ENCODE peak calls at places on chromosome 22, in four cellular contexts. M, O, W and Y are unnamed samples.

GRCh38 chr22:17962168-17962567 is 62.2 kb downstream of the MICAL3 start:
- DNase-seq in M (no peak), O (no peak), W (no peak), Y (no peak)

GRCh38 chr22:45903355-45904149 is 73.4 kb downstream of the WNT7B start:
- DNase-seq in M (peak; percentile 82), O (no peak), W (no peak), Y (peak; percentile 77)

GRCh38 chr22:16594026-16594425 is 1.4 kb upstream of the CCT8L2 start:
- DNase-seq in M (no peak), O (no peak), W (no peak), Y (no peak)

GRCh38 chr22:28440517-28441366 is 238.9 kb downstream of the TTC28 start:
- DNase-seq in M (peak; percentile 65), O (no peak), W (no peak), Y (no peak)

GRCh38 chr22:25008666-25009065 is 56.1 kb downstream of the KIAA1671 start:
- DNase-seq in M (no peak), O (no peak), W (no peak), Y (no peak)

GRCh38 chr22:37742374-37743092 is 45.7 kb downstream of the TRIOBP start:
- DNase-seq in M (peak; percentile 91), O (no peak), W (no peak), Y (peak; percentile 95)

GRCh38 chr22:39360674-39361413 is 11.1 kb downstream of the SYNGR1 start:
- DNase-seq in M (no peak), O (no peak), W (peak; percentile 78), Y (no peak)

GRCh38 chr22:37897805-37898204 is 8.3 kb upstream of the MICALL1 start:
- DNase-seq in M (no peak), O (no peak), W (no peak), Y (no peak)

GRCh38 chr22:37697540-37697835 is 640 bp downstream of the TRIOBP start:
- DNase-seq in M (no peak), O (no peak), W (no peak), Y (no peak)

GRCh38 chr22:29332886-29333496 is 17.5 kb upstream of the RASL10A start:
- DNase-seq in M (no peak), O (no peak), W (no peak), Y (no peak)

GRCh38 chr22:19554834-19555404 is 30.7 kb upstream of the CLDN5 start:
- DNase-seq in M (peak; percentile 49), O (no peak), W (peak; percentile 62), Y (peak; percentile 58)

GRCh38 chr22:28024422-28024888 is 105.4 kb upstream of the PITPNB start:
- DNase-seq in M (no peak), O (no peak), W (no peak), Y (no peak)

GRCh38 chr22:23383491-23384450 is 196.3 kb downstream of the IGLL1 start:
- DNase-seq in M (no peak), O (no peak), W (no peak), Y (no peak)

GRCh38 chr22:17845790-17846189 is 71.5 kb upstream of the BID start:
- DNase-seq in M (no peak), O (no peak), W (no peak), Y (no peak)

GRCh38 chr22:37230673-37231405 is 13.2 kb downstream of the RAC2 start:
- DNase-seq in M (peak; percentile 21), O (peak; percentile 85), W (peak; percentile 16), Y (peak; percentile 31)

GRCh38 chr22:39953101-39953500 is 7.1 kb upstream of the TMA7B start:
- DNase-seq in M (no peak), O (no peak), W (no peak), Y (no peak)